ENCODE peak calls at places on chromosomes 12 and 14, in seven cellular contexts. B, Q, K, C, X, T and O are unnamed samples.

GRCh38 chr12:57813111-57813970 is 5.2 kb downstream of the AVIL start:
- DNase-seq in C (no peak), T (no peak), K (no peak), X (no peak), B (no peak), Q (no peak), O (no peak)

GRCh38 chr14:54754116-54754622 is 148.5 kb downstream of the GCH1 start:
- DNase-seq in T (no peak), X (no peak), K (no peak), C (no peak), B (no peak), Q (no peak), O (no peak)

GRCh38 chr12:55670213-55670730 is 33.6 kb downstream of the OR10P1 start:
- DNase-seq in T (no peak), Q (no peak), C (peak; percentile 12), X (no peak), B (no peak), K (no peak), O (no peak)

GRCh38 chr12:55908726-55909512 is 18.8 kb downstream of the PYM1 start:
- DNase-seq in K (peak; percentile 51), T (peak; percentile 47), C (peak; percentile 66), B (no peak), X (no peak), Q (peak; percentile 30), O (no peak)

GRCh38 chr12:38886064-38886463 is 19.3 kb downstream of the CPNE8 start:
- DNase-seq in K (no peak), X (no peak), C (no peak), B (no peak), Q (peak; percentile 5), T (peak; percentile 79), O (peak; percentile 28)

GRCh38 chr12:69070319-69071090 is 137.5 kb upstream of the CPM start:
- DNase-seq in T (peak; percentile 76), C (peak; percentile 85), X (no peak), Q (peak; percentile 38), B (peak; percentile 32), K (peak; percentile 71), O (peak; percentile 26)

GRCh38 chr12:54217774-54218221 is 29.0 kb upstream of the SMUG1 start:
- DNase-seq in Q (no peak), K (no peak), T (no peak), B (no peak), X (no peak), C (peak; percentile 34), O (peak; percentile 24)

GRCh38 chr12:55934773-55935172 is 3.8 kb downstream of the DGKA start:
- DNase-seq in X (no peak), T (no peak), C (no peak), K (no peak), Q (no peak), B (no peak), O (no peak)

GRCh38 chr12:72271401-72271740 is 799 bp upstream of the TRHDE start:
- DNase-seq in K (peak; percentile 63), X (no peak), T (no peak), Q (peak; percentile 82), B (no peak), C (peak; percentile 69), O (no peak)

GRCh38 chr14:102591372-102591943 is 991 bp upstream of the RCOR1 start:
- DNase-seq in T (peak; percentile 35), C (peak; percentile 74), B (no peak), K (peak; percentile 29), Q (peak; percentile 32), X (peak; percentile 58), O (peak; percentile 53)

GRCh38 chr12:107320031-107320928 is 226.9 kb upstream of the CRY1 start:
- DNase-seq in K (peak; percentile 61), B (no peak), X (peak; percentile 67), Q (no peak), T (peak; percentile 27), C (peak; percentile 30), O (peak; percentile 46)

GRCh38 chr12:115966376-115966775 is 311.1 kb downstream of the MED13L start:
- DNase-seq in K (no peak), B (no peak), C (no peak), T (no peak), Q (no peak), X (no peak), O (no peak)

GRCh38 chr14:37598085-37598972 is 2.9 kb downstream of the TTC6 start:
- DNase-seq in K (no peak), B (no peak), Q (no peak), T (no peak), C (peak; percentile 21), X (peak; percentile 81), O (no peak)

GRCh38 chr12:109731231-109731731 is 17.7 kb downstream of the FAM222A start:
- DNase-seq in B (no peak), K (no peak), C (no peak), T (peak; percentile 13), X (peak; percentile 20), Q (no peak), O (peak; percentile 3)

GRCh38 chr12:75632452-75632851 is 121.0 kb upstream of the KRR1 start:
- DNase-seq in X (no peak), C (no peak), K (no peak), B (no peak), T (no peak), Q (no peak), O (no peak)

GRCh38 chr14:93018401-93018800 is 95.5 kb downstream of the CHGA start:
- DNase-seq in X (no peak), K (no peak), C (no peak), T (no peak), B (no peak), Q (no peak), O (no peak)

GRCh38 chr14:74475678-74476077 is 17.4 kb downstream of the NPC2 start:
- DNase-seq in B (no peak), C (no peak), X (no peak), Q (no peak), K (peak; percentile 63), T (no peak), O (no peak)

GRCh38 chr14:69657961-69658360 is 46.6 kb downstream of the SUSD6 start:
- DNase-seq in B (no peak), Q (peak; percentile 53), X (peak; percentile 74), C (no peak), T (peak; percentile 42), K (peak; percentile 42), O (no peak)

GRCh38 chr12:86254399-86255107 is 1.6 kb downstream of the MGAT4C start:
- DNase-seq in K (peak; percentile 14), C (no peak), T (no peak), Q (no peak), B (no peak), X (no peak), O (no peak)

GRCh38 chr14:51479584-51480305 is 172.0 kb upstream of the FRMD6 start:
- DNase-seq in C (peak; percentile 23), T (no peak), X (no peak), Q (no peak), K (peak; percentile 49), B (no peak), O (peak; percentile 23)

GRCh38 chr12:57630891-57631433 is 2.0 kb downstream of the B4GALNT1 start:
- DNase-seq in C (peak; percentile 1), B (no peak), T (no peak), K (no peak), Q (no peak), X (no peak), O (no peak)

GRCh38 chr14:85471744-85472143 is 58.2 kb upstream of the FLRT2 start:
- DNase-seq in B (peak; percentile 70), T (peak; percentile 33), C (no peak), K (peak; percentile 94), X (no peak), Q (peak; percentile 73), O (no peak)

GRCh38 chr14:95046711-95047681 is 110.3 kb downstream of the DICER1 start:
- DNase-seq in K (peak; percentile 61), T (no peak), B (no peak), C (peak; percentile 2), X (no peak), Q (no peak), O (no peak)

GRCh38 chr12:124379938-124380754 is 85.3 kb downstream of the RFLNA start:
- DNase-seq in B (peak; percentile 58), Q (no peak), C (peak; percentile 76), K (peak; percentile 89), T (peak; percentile 82), X (peak; percentile 73), O (peak; percentile 66)

GRCh38 chr12:77345336-77345735 is 280.0 kb upstream of the E2F7 start:
- DNase-seq in K (no peak), X (no peak), T (no peak), B (no peak), Q (no peak), C (no peak), O (no peak)

DNA sequence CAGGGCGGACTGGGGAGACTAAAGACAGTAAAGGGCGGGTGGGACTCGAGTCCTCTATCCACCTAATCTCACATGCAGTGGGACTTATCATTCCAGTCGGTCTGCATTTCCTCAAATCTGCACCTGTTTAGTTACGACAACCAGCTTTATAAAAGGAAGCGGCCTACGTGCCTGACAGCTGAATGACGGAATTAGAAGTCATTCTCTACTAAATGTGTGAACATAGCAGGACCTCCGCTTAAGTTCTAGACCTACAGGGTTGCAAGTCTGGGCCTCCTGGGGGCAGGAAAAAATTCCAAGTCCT is 109.8 kb upstream of the EGLN3 start:
- DNase-seq in K (no peak), T (no peak), X (no peak), Q (no peak), C (no peak), B (no peak), O (no peak)
- H3K27ac ChIP-seq in K (peak overlapping the region; percentile 39), T (peak overlapping the region; percentile 77), X (peak overlapping the region; percentile 72), Q (peak overlapping the region; percentile 58), C (peak overlapping the region; percentile 78), B (no peak overlapping the region), O (peak overlapping the region; percentile 97)

GRCh38 chr14:30657050-30657449 is 34.9 kb downstream of the SCFD1 start:
- DNase-seq in B (no peak), Q (no peak), C (no peak), T (no peak), K (no peak), X (no peak), O (no peak)

GRCh38 chr14:30655658-30656057 is 33.5 kb downstream of the SCFD1 start:
- DNase-seq in X (no peak), B (no peak), T (no peak), Q (no peak), K (no peak), C (no peak), O (no peak)

GRCh38 chr14:30656190-30656632 is 34.1 kb downstream of the SCFD1 start:
- DNase-seq in T (peak; percentile 20), Q (peak; percentile 12), X (no peak), C (peak; percentile 25), B (no peak), K (peak; percentile 26), O (no peak)

GRCh38 chr14:30658645-30659044 is 36.5 kb downstream of the SCFD1 start:
- DNase-seq in B (no peak), C (no peak), K (no peak), Q (no peak), T (no peak), X (no peak), O (no peak)

GRCh38 chr14:30657606-30658163 is 35.6 kb downstream of the SCFD1 start:
- DNase-seq in K (peak; percentile 7), Q (no peak), B (no peak), T (no peak), X (no peak), C (no peak), O (no peak)
- TF ChIP-seq CTCF in K (peak; percentile 37), Q (peak; percentile 13), B (peak; percentile 40), T (peak; percentile 43), X (no peak), C (no peak), O (peak; percentile 47)

GRCh38 chr12:34398706-34399630 is 376.7 kb downstream of the ALG10 start:
- DNase-seq in C (peak; percentile 0), B (no peak), K (no peak), T (no peak), Q (no peak), X (peak; percentile 27), O (peak; percentile 9)
- H3K9me3 ChIP-seq in C (no peaks in the 10 kb centered on the region), B (peaks cover 100% of the 10 kb centered on the region), K (peaks cover 74% of the 10 kb centered on the region), T (no peaks in the 10 kb centered on the region), Q (no peaks in the 10 kb centered on the region), X (peaks cover 15% of the 10 kb centered on the region), O (peaks cover 75% of the 10 kb centered on the region)

GRCh38 chr14:100835278-100836052 is 9.5 kb downstream of the MEG3 start:
- DNase-seq in T (no peak), X (no peak), K (no peak), Q (no peak), C (no peak), B (no peak), O (no peak)
- H3K27ac ChIP-seq in T (peak overlapping the region; percentile 29), X (no peak overlapping the region), K (no peak overlapping the region), Q (no peak overlapping the region), C (no peak overlapping the region), B (no peak overlapping the region), O (no peak overlapping the region)